ENCODE peak calls at places on chromosomes 11 and 22, in five cellular contexts. M is A549, S is K562, P is HepG2, T is GM12878. F is an unnamed sample.

GRCh38 chr11:124799384-124800225 is 601 bp downstream of the MSANTD2 start:
- DNase-seq in M (peak; percentile 13), S (peak; percentile 53), P (no peak), T (no peak), F (peak; percentile 65)

GRCh38 chr11:88569342-88569741 is 231.8 kb upstream of the CTSC start:
- DNase-seq in M (no peak), S (no peak), P (no peak), T (no peak), F (no peak)

GRCh38 chr11:126352934-126353801 is 2.3 kb upstream of the ST3GAL4 start:
- DNase-seq in M (peak; percentile 75), S (peak; percentile 52), P (peak; percentile 29), T (peak; percentile 15), F (peak; percentile 57)

GRCh38 chr11:134544095-134544815 is 132.2 kb upstream of the B3GAT1 start:
- DNase-seq in M (no peak), S (no peak), P (no peak), T (no peak), F (no peak)

GRCh38 chr11:12066056-12066798 is 44.2 kb upstream of the MICAL2 start:
- DNase-seq in M (peak; percentile 98), S (no peak), P (peak; percentile 94), T (no peak), F (no peak)

GRCh38 chr11:65500262-65501004 is 1.6 kb downstream of the MALAT1 start:
- DNase-seq in M (peak; percentile 69), S (peak; percentile 9), P (no peak), T (no peak), F (no peak)

GRCh38 chr11:34651551-34651950 is 30.7 kb downstream of the EHF start:
- DNase-seq in M (no peak), S (peak; percentile 42), P (peak; percentile 40), T (no peak), F (peak; percentile 47)

GRCh38 chr11:97364047-97364446 is 974.2 kb downstream of the JRKL start:
- DNase-seq in M (no peak), S (no peak), P (no peak), T (no peak), F (no peak)

GRCh38 chr11:9228086-9228485 is 37.1 kb downstream of the DENND5A start:
- DNase-seq in M (no peak), S (no peak), P (no peak), T (no peak), F (peak; percentile 30)

GRCh38 chr22:39306456-39307361 is 12.7 kb downstream of the RPL3 start:
- DNase-seq in M (peak; percentile 54), S (peak; percentile 60), P (no peak), T (no peak), F (peak; percentile 83)

GRCh38 chr11:1757861-1758610 is 5.7 kb downstream of the CTSD start:
- DNase-seq in M (no peak), S (no peak), P (no peak), T (no peak), F (no peak)

GRCh38 chr11:35160902-35161585 is 22.1 kb downstream of the CD44 start:
- DNase-seq in M (no peak), S (no peak), P (no peak), T (no peak), F (no peak)

GRCh38 chr11:45654741-45655283 is 10.6 kb downstream of the CHST1 start:
- DNase-seq in M (no peak), S (no peak), P (no peak), T (no peak), F (no peak)

GRCh38 chr11:65425105-65425970 is 2.7 kb downstream of the NEAT1 start:
- DNase-seq in M (peak; percentile 87), S (no peak), P (no peak), T (no peak), F (peak; percentile 58)

GRCh38 chr11:1907955-1908354 is 11.5 kb upstream of the TNNT3 start:
- DNase-seq in M (no peak), S (no peak), P (no peak), T (no peak), F (no peak)

GRCh38 chr22:17493384-17493981 is 69.8 kb upstream of the SLC25A18 start:
- DNase-seq in M (no peak), S (no peak), P (no peak), T (no peak), F (peak; percentile 40)

GRCh38 chr11:134045799-134046635 is 22.9 kb upstream of the JAM3 start:
- DNase-seq in M (no peak), S (no peak), P (no peak), T (no peak), F (peak; percentile 68)

GRCh38 chr11:8766043-8766992 is 83.7 kb downstream of the RPL27A start:
- DNase-seq in M (no peak), S (no peak), P (no peak), T (no peak), F (peak; percentile 65)

GRCh38 chr11:86460461-86461404 is 86.0 kb downstream of the CCDC81 start:
- DNase-seq in M (no peak), S (no peak), P (no peak), T (no peak), F (no peak)

GRCh38 chr11:65298131-65298535 is 16.5 kb upstream of the CDC42EP2 start:
- DNase-seq in M (no peak), S (no peak), P (no peak), T (no peak), F (no peak)

GRCh38 chr11:67613960-67614715 is 7.4 kb downstream of the NDUFV1 start:
- DNase-seq in M (peak; percentile 46), S (peak; percentile 79), P (no peak), T (peak; percentile 88), F (peak; percentile 87)

GRCh38 chr11:84969103-84969502 is 658.0 kb downstream of the DLG2 start:
- DNase-seq in M (no peak), S (no peak), P (no peak), T (no peak), F (no peak)

GRCh38 chr11:2531987-2532703 is 87.3 kb downstream of the KCNQ1 start:
- DNase-seq in M (no peak), S (no peak), P (no peak), T (no peak), F (no peak)

GRCh38 chr22:17944205-17944725 is 80.1 kb downstream of the MICAL3 start:
- DNase-seq in M (no peak), S (no peak), P (no peak), T (no peak), F (no peak)

GRCh38 chr11:65427691-65428577 is 5.3 kb downstream of the NEAT1 start:
- DNase-seq in M (peak; percentile 82), S (no peak), P (no peak), T (no peak), F (no peak)

GRCh38 chr11:62732830-62733229 is 4.5 kb downstream of the TTC9C start:
- DNase-seq in M (peak; percentile 56), S (no peak), P (peak; percentile 43), T (no peak), F (peak; percentile 55)

GRCh38 chr11:86360775-86361395 is 13.8 kb upstream of the CCDC81 start:
- DNase-seq in M (peak; percentile 61), S (no peak), P (peak; percentile 6), T (no peak), F (peak; percentile 70)

GRCh38 chr22:30422481-30423295 is 2.9 kb upstream of the MTFP1 start:
- DNase-seq in M (peak; percentile 86), S (peak; percentile 19), P (peak; percentile 81), T (no peak), F (peak; percentile 76)
- TF ChIP-seq JUNB in M (peak; percentile 38), S (no peak), P (peak; percentile 36), T (no peak), F (no peak)

GRCh38 chr22:48652796-48653195 is 1174.9 kb downstream of the BRD1 start:
- DNase-seq in M (no peak), S (no peak), P (no peak), T (no peak), F (no peak)

GRCh38 chr22:48651981-48652538 is 1175.6 kb downstream of the BRD1 start:
- DNase-seq in M (no peak), S (no peak), P (no peak), T (no peak), F (no peak)

GRCh38 chr22:48649466-48649865 is 1178.2 kb downstream of the BRD1 start:
- DNase-seq in M (no peak), S (no peak), P (no peak), T (no peak), F (no peak)

GRCh38 chr22:48650323-48651035 is 1177.2 kb downstream of the BRD1 start:
- DNase-seq in M (no peak), S (no peak), P (no peak), T (no peak), F (no peak)

DNA sequence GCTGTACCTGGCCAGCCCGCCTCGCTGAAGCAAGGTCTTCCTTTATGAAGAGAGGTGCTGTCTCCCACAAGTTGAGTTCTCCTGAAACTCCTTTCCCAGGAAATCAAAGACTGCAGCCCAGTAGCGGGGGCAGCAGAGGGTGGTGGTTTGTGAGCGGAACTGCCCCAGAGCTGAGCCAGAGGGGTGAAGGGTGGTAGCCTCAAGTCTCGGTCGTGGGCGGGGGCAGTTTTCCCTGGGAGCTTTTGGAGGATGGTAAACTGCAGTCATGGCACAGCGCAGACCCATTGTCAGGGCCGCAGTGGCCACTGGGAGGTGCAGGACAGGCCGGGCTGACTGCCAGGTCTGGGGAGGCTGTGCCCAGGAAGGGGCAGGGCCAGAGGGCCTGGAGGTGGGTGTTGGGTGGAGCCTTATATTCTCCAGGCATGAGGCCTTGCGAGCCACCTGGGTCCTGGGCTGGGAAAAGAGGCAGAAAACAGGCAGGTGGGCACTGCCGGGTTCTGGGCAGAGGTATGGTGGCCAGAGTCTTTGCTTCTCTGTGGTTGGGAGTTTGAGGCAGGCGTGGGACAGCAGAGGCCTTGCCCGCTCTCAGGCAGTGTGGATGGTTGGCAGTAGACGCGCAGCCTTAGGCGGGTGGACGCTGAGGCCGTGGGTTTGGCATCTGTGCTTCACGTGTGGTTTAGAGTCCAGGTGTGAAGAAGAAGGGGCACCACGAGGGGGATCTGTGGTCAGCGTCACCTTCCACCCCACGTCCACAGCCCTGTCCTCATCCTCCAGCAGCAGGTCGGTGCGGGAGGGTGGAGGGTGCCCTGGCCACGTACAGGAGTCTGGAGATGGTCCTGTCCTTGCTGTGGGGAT is 1176.4 kb downstream of the BRD1 start:
- DNase-seq in M (no peak), S (no peak), P (no peak), T (no peak), F (no peak)
- TF ChIP-seq JUNB in M (no peak), S (no peak), P (no peak), T (no peak), F (no peak)

GRCh38 chr22:43897751-43898261 is 6.0 kb upstream of the PNPLA5 start:
- DNase-seq in M (peak; percentile 29), S (no peak), P (no peak), T (no peak), F (no peak)
- TF ChIP-seq JUNB in M (no peak), S (no peak), P (no peak), T (no peak), F (no peak)

DNA sequence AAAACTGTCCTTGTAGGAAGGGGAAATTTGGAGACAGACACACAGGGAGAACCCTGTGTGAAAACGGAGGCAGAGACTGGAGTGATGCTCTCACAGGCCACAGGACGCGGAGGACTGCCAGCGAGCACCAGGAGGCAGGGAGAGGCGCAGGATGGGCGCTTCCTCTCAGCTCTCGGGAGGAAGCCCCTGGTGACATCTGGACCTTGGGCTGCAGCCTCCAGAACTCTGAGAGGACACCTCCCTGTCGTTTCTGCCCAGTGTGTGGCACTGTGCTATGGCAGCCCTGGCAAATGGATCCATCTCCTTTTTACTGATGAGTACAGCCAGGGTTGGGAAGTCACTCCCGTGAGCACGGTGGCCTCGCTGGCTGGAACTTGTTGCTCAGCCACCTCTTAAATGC is 73.9 kb downstream of the LRRC32 start:
- DNase-seq in M (no peak), S (no peak), P (no peak), T (no peak), F (no peak)
- TF ChIP-seq JUNB in M (no peak), S (no peak), P (no peak), T (no peak), F (no peak)